ENCODE peak calls at places on chromosomes 6 and 20, in nine cellular contexts. B is RWPE2, K is endothelial cell of umbilical vein, E is mucosa of descending colon, M is tibial artery, J is PC-9, H is uterus, O is IMR-90, W is hepatocyte. G is an unnamed sample.

GRCh38 chr6:43076093-43076927 is at the start of gene PTK7:
- DNase-seq in B (no peak), J (no peak), M (no peak), E (peak; percentile 21), O (peak; percentile 54), K (peak; percentile 40), H (peak; percentile 79), W (peak; percentile 89), G (no peak)

GRCh38 chr20:53805895-53806384 is 212.3 kb upstream of the ZNF217 start:
- DNase-seq in H (no peak), E (peak; percentile 48), M (no peak), B (peak; percentile 95), K (peak; percentile 64), W (no peak), O (peak; percentile 81), J (peak; percentile 95), G (peak; percentile 50)

GRCh38 chr20:37526238-37526838 is 1.3 kb downstream of the BLCAP start:
- DNase-seq in B (peak; percentile 99), K (peak; percentile 97), W (peak; percentile 64), O (peak; percentile 52), H (no peak), J (peak; percentile 67), E (peak; percentile 47), M (peak; percentile 41), G (no peak)

GRCh38 chr20:31674895-31675827 is 37.4 kb downstream of the COX4I2 start:
- DNase-seq in K (peak; percentile 84), H (peak; percentile 36), O (peak; percentile 64), W (no peak), E (peak; percentile 58), B (peak; percentile 88), M (peak; percentile 80), J (no peak), G (no peak)

GRCh38 chr6:33985333-33985751 is 160.5 kb downstream of the GRM4 start:
- DNase-seq in W (no peak), K (no peak), M (no peak), J (no peak), H (no peak), O (no peak), B (no peak), E (no peak), G (no peak)

GRCh38 chr6:32181890-32182529 is 2.0 kb downstream of the AGER start:
- DNase-seq in W (no peak), H (no peak), J (no peak), O (no peak), M (no peak), E (no peak), B (no peak), K (no peak), G (no peak)

GRCh38 chr6:127859956-127860355 is 40.9 kb downstream of the THEMIS start:
- DNase-seq in W (no peak), M (no peak), J (no peak), B (no peak), O (no peak), E (no peak), H (no peak), K (no peak), G (no peak)

GRCh38 chr6:148967128-148967527 is 220.3 kb downstream of the UST start:
- DNase-seq in B (no peak), M (no peak), W (no peak), O (no peak), K (no peak), H (no peak), E (no peak), J (no peak), G (no peak)

GRCh38 chr6:34158876-34159275 is 13.0 kb upstream of the GRM4 start:
- DNase-seq in E (no peak), H (no peak), J (no peak), B (no peak), W (no peak), O (no peak), M (no peak), K (no peak), G (no peak)

GRCh38 chr20:9054176-9054575 is 14.7 kb upstream of the PLCB4 start:
- DNase-seq in E (no peak), J (no peak), B (no peak), H (no peak), W (no peak), K (no peak), O (peak; percentile 86), M (no peak), G (peak; percentile 59)

GRCh38 chr6:6823568-6824224 is 235.2 kb downstream of the LY86 start:
- DNase-seq in M (no peak), W (no peak), H (no peak), O (no peak), B (no peak), E (no peak), J (peak; percentile 70), K (no peak), G (no peak)

GRCh38 chr6:81263531-81264168 is 488.8 kb downstream of the TENT5A start:
- DNase-seq in H (no peak), E (no peak), O (no peak), J (no peak), B (no peak), M (no peak), K (no peak), W (no peak), G (no peak)

GRCh38 chr6:13769655-13770053 is 44.7 kb downstream of the MCUR1 start:
- DNase-seq in W (no peak), H (no peak), O (no peak), M (no peak), K (no peak), J (no peak), B (no peak), E (no peak), G (no peak)

GRCh38 chr6:118789419-118789818 is 104.5 kb upstream of the ASF1A start:
- DNase-seq in J (peak; percentile 28), O (no peak), M (no peak), K (no peak), H (no peak), B (no peak), W (no peak), E (no peak), G (no peak)

DNA sequence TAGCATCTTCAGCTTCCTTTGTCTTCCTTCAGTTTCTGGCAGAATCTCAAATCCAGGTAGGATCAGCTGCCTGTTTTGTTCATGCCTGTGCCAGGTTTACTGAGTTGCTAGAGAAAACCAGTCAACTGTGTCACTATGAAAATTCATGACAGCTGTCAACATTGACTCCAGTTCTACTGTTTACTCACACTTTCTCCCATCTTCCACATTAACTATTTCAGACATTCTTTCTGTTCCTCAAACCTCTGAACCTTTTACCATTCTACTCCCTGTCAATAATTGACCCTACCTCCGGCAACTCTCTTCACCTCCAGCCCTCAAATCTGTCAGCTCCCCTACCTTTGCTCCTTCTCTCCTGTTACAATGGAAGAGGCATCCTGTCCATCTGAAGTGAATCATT is 8.5 kb downstream of the ENPP4 start:
- DNase-seq in J (no peak), W (no peak), K (no peak), M (no peak), H (no peak), B (no peak), E (no peak), O (no peak), G (no peak)
- H3K36me3 ChIP-seq in J (no peaks in the 10 kb centered on the region), W (no peaks in the 10 kb centered on the region), K (no peaks in the 10 kb centered on the region), M (no peaks in the 10 kb centered on the region), H (no peaks in the 10 kb centered on the region), B (no peaks in the 10 kb centered on the region), E (no peaks in the 10 kb centered on the region), O (no peaks in the 10 kb centered on the region), G (no peaks in the 10 kb centered on the region)

DNA sequence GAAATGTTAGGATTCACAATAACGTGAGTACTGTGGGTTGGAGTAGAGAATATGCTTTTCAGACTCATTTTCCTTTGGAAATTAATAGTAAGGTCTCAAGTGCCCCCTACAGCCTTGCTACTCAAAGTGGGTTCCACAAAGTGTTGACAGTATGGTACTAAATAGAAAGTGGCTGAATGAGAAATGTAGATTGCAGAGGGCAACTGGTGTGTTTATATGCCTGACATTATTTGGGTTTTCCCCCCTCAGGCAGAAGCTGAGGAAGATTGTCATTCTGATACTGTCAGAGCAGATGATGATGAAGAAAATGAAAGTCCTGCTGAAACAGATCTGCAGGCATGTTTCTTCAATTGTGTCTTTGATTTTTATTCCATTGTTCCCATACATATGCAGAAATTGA is 5.6 kb downstream of the FBXO9 start:
- DNase-seq in H (no peak), B (no peak), J (no peak), M (no peak), O (no peak), E (no peak), K (no peak), W (no peak), G (no peak)
- TF ChIP-seq CTCF in H (no peak), B (no peak), J (no peak), M (no peak), O (peak; percentile 21), E (no peak), K (no peak), W (peak; percentile 13), G (no peak)

GRCh38 chr6:122180132-122180531 is 219.3 kb upstream of the HSF2 start:
- DNase-seq in M (no peak), W (peak; percentile 26), E (no peak), O (peak; percentile 13), K (no peak), B (no peak), J (no peak), H (no peak), G (no peak)

GRCh38 chr6:122187186-122187585 is 212.3 kb upstream of the HSF2 start:
- DNase-seq in O (no peak), W (no peak), B (no peak), H (no peak), K (no peak), J (no peak), E (no peak), M (no peak), G (no peak)

GRCh38 chr6:122178988-122179387 is 220.5 kb upstream of the HSF2 start:
- DNase-seq in O (no peak), H (no peak), W (no peak), E (no peak), M (no peak), K (no peak), J (no peak), B (no peak), G (no peak)

DNA sequence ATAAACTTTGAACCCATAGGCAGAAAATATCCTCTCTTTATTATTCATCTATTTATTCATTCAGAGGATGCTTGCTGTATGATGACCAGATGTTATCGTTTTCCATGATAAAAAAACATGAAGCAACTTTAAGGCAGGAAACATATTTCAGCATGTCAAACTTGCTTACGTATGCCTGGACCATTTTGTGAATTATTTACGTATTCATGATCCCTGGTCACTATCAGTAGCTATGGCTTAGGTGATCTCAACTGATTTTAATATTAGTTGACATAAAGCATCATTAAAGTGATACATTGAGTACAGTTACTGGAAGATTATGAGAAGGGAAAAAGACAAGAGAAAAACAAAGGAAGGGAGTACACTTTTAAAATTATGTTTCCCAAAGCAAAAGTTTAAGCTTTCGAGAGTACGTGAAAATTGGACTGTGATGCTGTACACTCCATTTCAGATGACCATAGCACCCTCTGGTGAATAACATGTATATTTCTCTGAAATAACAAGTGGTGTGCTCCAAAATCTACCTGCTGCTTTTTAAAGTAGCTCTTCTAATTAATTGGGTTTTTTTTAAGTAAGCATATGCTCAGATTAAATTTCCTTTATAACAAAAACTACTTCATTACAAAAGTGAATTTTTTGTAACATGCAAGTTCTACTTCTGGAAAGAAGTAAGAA is 215.1 kb upstream of the HSF2 start:
- DNase-seq in J (no peak), O (peak; percentile 47), K (peak; percentile 32), H (no peak), E (no peak), W (peak; percentile 41), B (no peak), M (no peak), G (no peak)
- H3K4me3 ChIP-seq in J (no peak overlapping the region), O (peak overlapping the region; percentile 3), K (no peak overlapping the region), H (no peak overlapping the region), E (no peak overlapping the region), W (no peak overlapping the region), B (no peak overlapping the region), M (no peak overlapping the region), G (no peak overlapping the region)

GRCh38 chr6:155252581-155252980 is 11.2 kb upstream of the CLDN20 start:
- DNase-seq in J (no peak), B (no peak), H (no peak), E (no peak), O (no peak), W (no peak), K (no peak), M (no peak), G (no peak)
- H3K36me3 ChIP-seq in J (peaks cover 11% of the 10 kb centered on the region), B (peaks cover 26% of the 10 kb centered on the region), H (no peaks in the 10 kb centered on the region), E (peaks cover 6% of the 10 kb centered on the region), O (peaks cover 20% of the 10 kb centered on the region), W (peaks cover 3% of the 10 kb centered on the region), K (peaks cover 21% of the 10 kb centered on the region), M (peaks cover 64% of the 10 kb centered on the region), G (peaks cover 9% of the 10 kb centered on the region)

G was measured in BJ.